ENCODE peak calls at places on chromosomes 3 and 15, in seven cellular contexts. H is mesendoderm, I is Karpas-422, B is mammary epithelial cell, M is endothelial cell of umbilical vein, V is neural progenitor cell, C is neuronal stem cell. N is an unnamed sample.

GRCh38 chr3:60333710-60334109 is 917.5 kb downstream of the FHIT start:
- DNase-seq in H (no peak), I (no peak), B (no peak), M (no peak), V (no peak), C (no peak), N (no peak)

GRCh38 chr3:38039101-38039898 is at the start of gene DLEC1:
- DNase-seq in H (peak; percentile 93), I (peak; percentile 77), B (no peak), M (peak; percentile 26), V (peak; percentile 92), C (peak; percentile 64), N (peak; percentile 65)

GRCh38 chr3:150721285-150722130 is 17.8 kb upstream of the ERICH6 start:
- DNase-seq in H (peak; percentile 77), I (peak; percentile 91), B (peak; percentile 51), M (peak; percentile 69), V (peak; percentile 77), C (peak; percentile 55), N (peak; percentile 88)

GRCh38 chr15:85624241-85624855 is 170.4 kb downstream of the KLHL25 start:
- DNase-seq in H (no peak), I (no peak), B (no peak), M (peak; percentile 52), V (no peak), C (no peak), N (peak; percentile 43)

GRCh38 chr15:70964058-70964457 is 71.4 kb downstream of the LRRC49 start:
- DNase-seq in H (no peak), I (no peak), B (no peak), M (no peak), V (no peak), C (no peak), N (no peak)

GRCh38 chr3:104291878-104292277 is 1074.8 kb upstream of the ALCAM start:
- DNase-seq in H (no peak), I (no peak), B (no peak), M (no peak), V (peak; percentile 26), C (no peak), N (peak; percentile 53)

GRCh38 chr3:141063831-141064230 is 12.7 kb downstream of the SPSB4 start:
- DNase-seq in H (no peak), I (no peak), B (no peak), M (no peak), V (no peak), C (no peak), N (no peak)

GRCh38 chr15:73127302-73127936 is 75.2 kb downstream of the NEO1 start:
- DNase-seq in H (peak; percentile 73), I (peak; percentile 79), B (peak; percentile 14), M (peak; percentile 26), V (peak; percentile 65), C (peak; percentile 26), N (peak; percentile 40)

GRCh38 chr15:26628879-26629529 is 143.9 kb downstream of the GABRB3 start:
- DNase-seq in H (peak; percentile 77), I (no peak), B (no peak), M (peak; percentile 1), V (peak; percentile 50), C (no peak), N (no peak)

GRCh38 chr15:65937476-65937875 is 68.2 kb downstream of the RAB11A start:
- DNase-seq in H (no peak), I (no peak), B (no peak), M (peak; percentile 11), V (no peak), C (no peak), N (no peak)

GRCh38 chr3:149489060-149489690 is 14.7 kb downstream of the TM4SF4 start:
- DNase-seq in H (peak; percentile 60), I (peak; percentile 52), B (no peak), M (peak; percentile 80), V (peak; percentile 61), C (no peak), N (peak; percentile 31)

GRCh38 chr3:59820352-59820934 is 770.6 kb upstream of the CFAP20DC start:
- DNase-seq in H (no peak), I (no peak), B (peak; percentile 47), M (no peak), V (no peak), C (no peak), N (no peak)

GRCh38 chr15:69090197-69090948 is 70.1 kb upstream of the GLCE start:
- DNase-seq in H (peak; percentile 62), I (no peak), B (peak; percentile 37), M (no peak), V (peak; percentile 34), C (no peak), N (peak; percentile 15)

GRCh38 chr3:22989716-22990115 is 213.4 kb upstream of the UBE2E2 start:
- DNase-seq in H (no peak), I (no peak), B (no peak), M (no peak), V (no peak), C (no peak), N (no peak)

GRCh38 chr15:70140031-70140542 is 42.4 kb upstream of the TLE3 start:
- DNase-seq in H (peak; percentile 26), I (no peak), B (no peak), M (no peak), V (no peak), C (no peak), N (no peak)

GRCh38 chr15:100525894-100526512 is 2.7 kb downstream of the CERS3 start:
- DNase-seq in H (no peak), I (no peak), B (no peak), M (no peak), V (no peak), C (no peak), N (no peak)

GRCh38 chr3:39819517-39820298 is 10.3 kb downstream of the MYRIP start:
- DNase-seq in H (peak; percentile 7), I (no peak), B (no peak), M (no peak), V (no peak), C (no peak), N (no peak)

GRCh38 chr3:126745760-126746394 is 41.8 kb downstream of the CHCHD6 start:
- DNase-seq in H (no peak), I (no peak), B (no peak), M (no peak), V (no peak), C (no peak), N (no peak)

GRCh38 chr3:99644017-99644416 is 5.6 kb downstream of the COL8A1 start:
- DNase-seq in H (no peak), I (no peak), B (no peak), M (no peak), V (no peak), C (no peak), N (no peak)

GRCh38 chr3:141235661-141236171 is 4.1 kb downstream of the PXYLP1 start:
- DNase-seq in H (peak; percentile 29), I (no peak), B (no peak), M (no peak), V (no peak), C (no peak), N (no peak)

GRCh38 chr3:15327941-15328340 is 4.4 kb downstream of the SH3BP5 start:
- DNase-seq in H (no peak), I (no peak), B (peak; percentile 16), M (peak; percentile 96), V (no peak), C (no peak), N (peak; percentile 80)

GRCh38 chr15:66646308-66646707 is 55.7 kb upstream of the SMAD6 start:
- DNase-seq in H (no peak), I (no peak), B (no peak), M (no peak), V (peak; percentile 44), C (no peak), N (peak; percentile 77)

GRCh38 chr3:168457973-168458539 is 362.3 kb upstream of the GOLIM4 start:
- DNase-seq in H (no peak), I (no peak), B (no peak), M (no peak), V (no peak), C (no peak), N (no peak)

GRCh38 chr3:71309342-71309741 is 274.2 kb downstream of the FOXP1 start:
- DNase-seq in H (no peak), I (no peak), B (peak; percentile 40), M (no peak), V (no peak), C (no peak), N (peak; percentile 87)

GRCh38 chr15:66288796-66289195 is 4.6 kb upstream of the DIS3L start:
- DNase-seq in H (no peak), I (no peak), B (no peak), M (no peak), V (no peak), C (no peak), N (peak; percentile 77)

GRCh38 chr3:73504852-73505251 is 119.9 kb downstream of the PDZRN3 start:
- DNase-seq in H (no peak), I (no peak), B (no peak), M (no peak), V (no peak), C (no peak), N (no peak)

GRCh38 chr3:156307704-156308103 is 187.3 kb downstream of the KCNAB1 start:
- DNase-seq in H (no peak), I (no peak), B (peak; percentile 68), M (peak; percentile 89), V (no peak), C (no peak), N (peak; percentile 80)

GRCh38 chr3:183697123-183697609 is 431 bp upstream of the YEATS2 start:
- DNase-seq in H (no peak), I (no peak), B (no peak), M (no peak), V (no peak), C (no peak), N (no peak)

GRCh38 chr15:75925440-75925839 is 21.8 kb downstream of the FBXO22 start:
- DNase-seq in H (no peak), I (peak; percentile 70), B (no peak), M (no peak), V (no peak), C (no peak), N (no peak)

GRCh38 chr3:11803977-11804903 is 42.4 kb downstream of the TAMM41 start:
- DNase-seq in H (peak; percentile 76), I (peak; percentile 89), B (peak; percentile 40), M (peak; percentile 53), V (peak; percentile 73), C (peak; percentile 21), N (peak; percentile 75)
- H3K36me3 ChIP-seq in H (peaks cover 7% of the 10 kb centered on the region), I (peaks cover 49% of the 10 kb centered on the region), B (no peaks in the 10 kb centered on the region), M (peaks cover 9% of the 10 kb centered on the region), V (peaks cover 5% of the 10 kb centered on the region), C (peaks cover 10% of the 10 kb centered on the region), N (peaks cover 78% of the 10 kb centered on the region)

GRCh38 chr15:57324944-57325679 is 51.2 kb upstream of the CGNL1 start:
- DNase-seq in H (no peak), I (no peak), B (no peak), M (no peak), V (no peak), C (no peak), N (no peak)
- H3K9ac ChIP-seq in H (no peak overlapping the region), I (no peak overlapping the region), B (no peak overlapping the region), M (no peak overlapping the region), V (no peak overlapping the region), C (no peak overlapping the region), N (no peak overlapping the region)

GRCh38 chr15:74545061-74545460 is 4.0 kb downstream of the ARID3B start:
- DNase-seq in H (no peak), I (no peak), B (no peak), M (no peak), V (no peak), C (no peak), N (no peak)
- H3K4me1 ChIP-seq in H (peaks cover 7% of the 10 kb centered on the region), I (peaks cover 33% of the 10 kb centered on the region), B (peaks cover 31% of the 10 kb centered on the region), M (peaks cover 23% of the 10 kb centered on the region), V (peaks cover 18% of the 10 kb centered on the region), C (peaks cover 2% of the 10 kb centered on the region), N (peaks cover 51% of the 10 kb centered on the region)

DNA sequence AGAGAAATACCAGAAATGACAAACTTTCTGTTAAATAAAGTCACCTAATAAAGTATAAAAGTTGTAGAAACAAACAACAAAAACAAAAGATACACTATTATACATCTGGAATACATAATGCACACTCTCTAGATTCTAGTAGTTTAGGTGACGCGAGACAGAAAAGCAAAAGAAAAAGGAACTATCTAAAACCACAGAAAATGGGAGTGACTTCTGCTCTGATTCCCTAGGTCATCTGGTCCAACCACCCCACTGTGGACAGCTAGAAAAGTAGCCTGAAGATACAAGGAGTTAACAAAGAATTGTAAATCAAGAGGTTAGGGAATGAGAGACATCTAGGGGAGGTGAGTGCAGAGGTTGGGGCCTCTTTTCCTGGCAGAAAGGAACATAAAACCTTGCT is 39.1 kb downstream of the DHX36 start:
- DNase-seq in H (no peak), I (no peak), B (no peak), M (no peak), V (no peak), C (no peak), N (no peak)
- H3K36me3 ChIP-seq in H (peaks cover 2% of the 10 kb centered on the region), I (peaks cover 76% of the 10 kb centered on the region), B (peaks cover 47% of the 10 kb centered on the region), M (no peaks in the 10 kb centered on the region), V (peaks cover 39% of the 10 kb centered on the region), C (peaks cover 8% of the 10 kb centered on the region), N (peaks cover 91% of the 10 kb centered on the region)